ENCODE peak calls at places on chromosomes 7 and 10, in six cellular contexts. One of them, this sample, is unnamed.

GRCh38 chr10:31136951-31137885 is 105.6 kb upstream of the ZNF438 start:
- DNase-seq in NB4: peak
- DNase-seq in endothelial cell of umbilical vein: peak
- DNase-seq in K562: no peak
- DNase-seq in A549: no peak
- DNase-seq in GM12878: no peak
- DNase-seq in this sample: no peak

GRCh38 chr7:27921081-27921836 is 181.3 kb downstream of the TAX1BP1 start:
- DNase-seq in NB4: peak
- DNase-seq in endothelial cell of umbilical vein: peak
- DNase-seq in A549: peak
- DNase-seq in GM12878: peak
- DNase-seq in K562: peak
- DNase-seq in this sample: peak

GRCh38 chr7:102111758-102112119 is 174.9 kb upstream of the SH2B2 start:
- DNase-seq in NB4: no peak
- DNase-seq in K562: no peak
- DNase-seq in GM12878: no peak
- DNase-seq in endothelial cell of umbilical vein: no peak
- DNase-seq in A549: no peak
- DNase-seq in this sample: no peak

GRCh38 chr7:2030475-2031456 is 202.0 kb downstream of the MAD1L1 start:
- DNase-seq in endothelial cell of umbilical vein: no peak
- DNase-seq in K562: no peak
- DNase-seq in A549: no peak
- DNase-seq in GM12878: no peak
- DNase-seq in NB4: peak
- DNase-seq in this sample: no peak

GRCh38 chr7:3568516-3568915 is 267.5 kb downstream of the SDK1 start:
- DNase-seq in endothelial cell of umbilical vein: no peak
- DNase-seq in NB4: no peak
- DNase-seq in GM12878: no peak
- DNase-seq in K562: no peak
- DNase-seq in A549: no peak
- DNase-seq in this sample: no peak

GRCh38 chr10:12063483-12063818 is 5.3 kb upstream of the DHTKD1 start:
- DNase-seq in A549: no peak
- DNase-seq in endothelial cell of umbilical vein: no peak
- DNase-seq in NB4: no peak
- DNase-seq in GM12878: no peak
- DNase-seq in K562: peak
- DNase-seq in this sample: no peak

GRCh38 chr7:48053823-48054222 is 18.5 kb downstream of the C7orf57 start:
- DNase-seq in NB4: no peak
- DNase-seq in GM12878: no peak
- DNase-seq in K562: no peak
- DNase-seq in A549: no peak
- DNase-seq in endothelial cell of umbilical vein: no peak
- DNase-seq in this sample: no peak

GRCh38 chr10:18238875-18239485 is 98.8 kb downstream of the CACNB2 start:
- DNase-seq in GM12878: no peak
- DNase-seq in K562: peak
- DNase-seq in NB4: peak
- DNase-seq in endothelial cell of umbilical vein: peak
- DNase-seq in A549: peak
- DNase-seq in this sample: peak

GRCh38 chr7:137975768-137976167 is 26.1 kb downstream of the CREB3L2 start:
- DNase-seq in A549: no peak
- DNase-seq in GM12878: no peak
- DNase-seq in endothelial cell of umbilical vein: no peak
- DNase-seq in K562: no peak
- DNase-seq in NB4: no peak
- DNase-seq in this sample: no peak

GRCh38 chr10:68981074-68981473 is 7.5 kb upstream of the KIFBP start:
- DNase-seq in NB4: peak
- DNase-seq in endothelial cell of umbilical vein: no peak
- DNase-seq in GM12878: no peak
- DNase-seq in A549: peak
- DNase-seq in K562: peak
- DNase-seq in this sample: peak

GRCh38 chr7:23696916-23697441 is 13.0 kb upstream of the STK31 start:
- DNase-seq in A549: peak
- DNase-seq in NB4: peak
- DNase-seq in endothelial cell of umbilical vein: peak
- DNase-seq in GM12878: no peak
- DNase-seq in K562: peak
- DNase-seq in this sample: peak

GRCh38 chr10:14093735-14094484 is 236.8 kb downstream of the FRMD4A start:
- DNase-seq in NB4: no peak
- DNase-seq in GM12878: no peak
- DNase-seq in A549: peak
- DNase-seq in K562: no peak
- DNase-seq in endothelial cell of umbilical vein: peak
- DNase-seq in this sample: no peak

GRCh38 chr7:69147631-69148030 is 450.6 kb upstream of the AUTS2 start:
- DNase-seq in endothelial cell of umbilical vein: no peak
- DNase-seq in K562: no peak
- DNase-seq in NB4: no peak
- DNase-seq in A549: no peak
- DNase-seq in GM12878: no peak
- DNase-seq in this sample: no peak

GRCh38 chr7:2022737-2023250 is 210.0 kb downstream of the MAD1L1 start:
- DNase-seq in NB4: no peak
- DNase-seq in A549: no peak
- DNase-seq in K562: peak
- DNase-seq in GM12878: no peak
- DNase-seq in endothelial cell of umbilical vein: no peak
- DNase-seq in this sample: no peak

GRCh38 chr7:20407585-20408466 is 77.1 kb downstream of the ITGB8 start:
- DNase-seq in GM12878: no peak
- DNase-seq in A549: peak
- DNase-seq in endothelial cell of umbilical vein: peak
- DNase-seq in K562: no peak
- DNase-seq in NB4: no peak
- DNase-seq in this sample: no peak

GRCh38 chr7:35819310-35819709 is 18.5 kb downstream of the SEPTIN7 start:
- DNase-seq in endothelial cell of umbilical vein: no peak
- DNase-seq in A549: no peak
- DNase-seq in NB4: no peak
- DNase-seq in GM12878: no peak
- DNase-seq in K562: no peak
- DNase-seq in this sample: no peak

GRCh38 chr10:61319550-61320256 is 133.5 kb downstream of the TMEM26 start:
- DNase-seq in NB4: no peak
- DNase-seq in endothelial cell of umbilical vein: no peak
- DNase-seq in A549: no peak
- DNase-seq in GM12878: no peak
- DNase-seq in K562: no peak
- DNase-seq in this sample: no peak

GRCh38 chr10:98404571-98405396 is 10.2 kb downstream of the PYROXD2 start:
- DNase-seq in endothelial cell of umbilical vein: no peak
- DNase-seq in NB4: no peak
- DNase-seq in K562: no peak
- DNase-seq in A549: peak
- DNase-seq in GM12878: no peak
- DNase-seq in this sample: no peak

GRCh38 chr10:108039821-108040584 is 875.5 kb upstream of the SORCS1 start:
- DNase-seq in K562: no peak
- DNase-seq in endothelial cell of umbilical vein: no peak
- DNase-seq in GM12878: no peak
- DNase-seq in A549: peak
- DNase-seq in NB4: no peak
- DNase-seq in this sample: no peak

GRCh38 chr7:45294559-45294958 is 137.0 kb downstream of the RAMP3 start:
- DNase-seq in K562: no peak
- DNase-seq in endothelial cell of umbilical vein: no peak
- DNase-seq in A549: no peak
- DNase-seq in GM12878: no peak
- DNase-seq in NB4: no peak
- DNase-seq in this sample: no peak

GRCh38 chr7:73960548-73960947 is 67.4 kb upstream of the ELN start:
- DNase-seq in K562: no peak
- DNase-seq in GM12878: no peak
- DNase-seq in A549: peak
- DNase-seq in NB4: peak
- DNase-seq in endothelial cell of umbilical vein: no peak
- DNase-seq in this sample: no peak

GRCh38 chr7:2168612-2169312 is 64.0 kb downstream of the MAD1L1 start:
- DNase-seq in endothelial cell of umbilical vein: no peak
- DNase-seq in K562: no peak
- DNase-seq in NB4: no peak
- DNase-seq in GM12878: no peak
- DNase-seq in A549: no peak
- DNase-seq in this sample: no peak

GRCh38 chr10:27356738-27357137 is 116.1 kb upstream of the ACBD5 start:
- DNase-seq in endothelial cell of umbilical vein: no peak
- DNase-seq in A549: no peak
- DNase-seq in NB4: no peak
- DNase-seq in GM12878: no peak
- DNase-seq in K562: no peak
- DNase-seq in this sample: no peak
- TF ChIP-seq MYC in endothelial cell of umbilical vein: no peak
- TF ChIP-seq MYC in A549: no peak
- TF ChIP-seq MYC in NB4: no peak
- TF ChIP-seq MYC in GM12878: no peak
- TF ChIP-seq MYC in K562: no peak
- TF ChIP-seq MYC in this sample: no peak

DNA sequence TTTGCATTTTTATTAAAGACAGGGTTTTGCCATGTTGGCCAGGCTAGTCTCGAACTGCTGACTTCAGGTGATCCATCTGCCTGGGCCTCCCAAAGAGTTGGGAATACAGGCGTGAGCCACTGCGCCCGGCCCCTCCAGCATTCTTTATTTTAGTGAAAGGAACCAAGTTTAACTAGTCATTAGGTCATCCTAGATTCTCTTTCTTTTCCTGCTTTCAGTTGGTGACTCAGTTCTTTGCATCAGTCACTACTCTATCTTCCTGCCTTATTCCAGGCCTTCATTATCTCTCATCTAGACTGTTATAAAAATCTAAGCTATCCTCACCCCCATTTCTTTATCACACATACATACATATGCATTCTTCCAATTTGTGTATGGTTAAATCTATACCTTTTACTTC is 63.7 kb downstream of the PRSS58 start:
- DNase-seq in A549: no peak
- DNase-seq in endothelial cell of umbilical vein: no peak
- DNase-seq in K562: no peak
- DNase-seq in NB4: no peak
- DNase-seq in GM12878: no peak
- DNase-seq in this sample: no peak
- TF ChIP-seq MAX in A549: no peak
- TF ChIP-seq MAX in endothelial cell of umbilical vein: no peak
- TF ChIP-seq MAX in K562: no peak
- TF ChIP-seq MAX in NB4: no peak
- TF ChIP-seq MAX in GM12878: no peak
- TF ChIP-seq MAX in this sample: no peak

DNA sequence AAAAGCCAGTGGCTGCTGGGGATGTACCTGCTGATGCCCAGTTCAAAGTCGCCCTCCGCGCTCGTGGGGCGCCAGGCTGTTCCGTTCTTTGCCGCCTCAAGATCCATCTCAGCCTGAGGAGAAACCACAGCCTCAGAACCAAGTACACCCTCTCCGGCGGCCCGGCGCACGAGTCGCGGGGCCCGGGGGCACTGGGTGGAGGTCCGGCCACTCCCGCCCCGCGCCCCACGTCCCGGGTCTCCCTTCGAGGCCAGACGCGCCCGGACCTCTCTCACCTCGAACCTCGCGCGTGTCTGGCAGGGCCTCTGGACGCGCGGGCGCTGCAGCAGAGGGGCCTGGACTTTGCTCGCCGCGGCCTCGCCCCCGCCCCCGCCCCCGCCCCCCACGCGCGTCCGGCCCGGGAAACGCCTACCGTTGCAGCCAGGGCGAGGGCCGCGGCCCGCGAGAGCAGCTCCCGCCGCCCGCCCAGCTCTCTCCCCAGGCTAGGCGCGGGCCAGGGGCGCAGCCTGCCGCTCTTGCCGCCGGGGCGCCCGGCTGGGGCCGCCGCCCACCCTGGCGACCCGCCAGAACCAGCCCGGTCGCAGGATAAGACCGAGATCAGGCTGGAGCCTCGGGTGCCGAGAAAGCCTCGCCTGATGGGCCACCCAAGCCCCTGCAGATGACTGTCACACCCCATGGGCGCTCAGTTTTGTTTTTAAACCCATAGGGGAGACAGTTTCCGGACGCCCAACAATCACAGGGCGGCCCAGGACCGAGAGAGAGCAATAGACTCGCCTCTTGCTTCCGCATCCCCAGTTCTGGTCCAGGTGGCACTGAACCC is at the start of gene ABCB4:
- DNase-seq in K562: peak
- DNase-seq in endothelial cell of umbilical vein: no peak
- DNase-seq in GM12878: no peak
- DNase-seq in NB4: no peak
- DNase-seq in A549: no peak
- DNase-seq in this sample: no peak
- TF ChIP-seq MYC in K562: no peak
- TF ChIP-seq MYC in endothelial cell of umbilical vein: no peak
- TF ChIP-seq MYC in GM12878: no peak
- TF ChIP-seq MYC in NB4: no peak
- TF ChIP-seq MYC in A549: no peak
- TF ChIP-seq MYC in this sample: peak

GRCh38 chr7:128030263-128030998 is 806 bp downstream of the LRRC4 start:
- DNase-seq in endothelial cell of umbilical vein: no peak
- DNase-seq in GM12878: no peak
- DNase-seq in A549: no peak
- DNase-seq in K562: no peak
- DNase-seq in NB4: no peak
- DNase-seq in this sample: no peak

GRCh38 chr7:128030999-128031681 is at the start of gene LRRC4:
- DNase-seq in endothelial cell of umbilical vein: peak
- DNase-seq in NB4: no peak
- DNase-seq in GM12878: no peak
- DNase-seq in A549: no peak
- DNase-seq in K562: peak
- DNase-seq in this sample: no peak

GRCh38 chr7:128027485-128027980 is 3.7 kb downstream of the LRRC4 start:
- DNase-seq in GM12878: no peak
- DNase-seq in NB4: no peak
- DNase-seq in endothelial cell of umbilical vein: no peak
- DNase-seq in K562: no peak
- DNase-seq in A549: no peak
- DNase-seq in this sample: no peak

GRCh38 chr7:128031901-128032604 is 816 bp upstream of the LRRC4 start:
- DNase-seq in GM12878: no peak
- DNase-seq in A549: no peak
- DNase-seq in K562: no peak
- DNase-seq in NB4: no peak
- DNase-seq in endothelial cell of umbilical vein: peak
- DNase-seq in this sample: no peak

GRCh38 chr7:128029405-128029995 is 1.7 kb downstream of the LRRC4 start:
- DNase-seq in NB4: peak
- DNase-seq in endothelial cell of umbilical vein: no peak
- DNase-seq in GM12878: no peak
- DNase-seq in K562: no peak
- DNase-seq in A549: no peak
- DNase-seq in this sample: no peak
- TF ChIP-seq MAX in NB4: no peak
- TF ChIP-seq MAX in endothelial cell of umbilical vein: no peak
- TF ChIP-seq MAX in GM12878: no peak
- TF ChIP-seq MAX in K562: no peak
- TF ChIP-seq MAX in A549: no peak
- TF ChIP-seq MAX in this sample: no peak

This sample was measured in HepG2.